ENCODE peak calls at places on chromosomes 2 and 18, in four cellular contexts. W is kidney, H is SK-N-MC, I is cardiac muscle cell. M is an unnamed sample. For H3K36me3 and H3K9me3, the result is how much of the 10 kb centered on the place peaks cover.

GRCh38 chr2:30899655-30900054 is 92.4 kb upstream of the CAPN13 start:
- DNase-seq in W (no peak), H (no peak), I (no peak), M (no peak)

GRCh38 chr2:27123302-27124150 is at the start of gene ABHD1:
- DNase-seq in W (peak), H (no peak), I (peak), M (peak)

GRCh38 chr2:239700946-239701345 is 300.1 kb upstream of the HDAC4 start:
- DNase-seq in W (no peak), H (no peak), I (no peak), M (no peak)

GRCh38 chr2:105449083-105449482 is 50.2 kb upstream of the FHL2 start:
- DNase-seq in W (no peak), H (no peak), I (peak), M (no peak)

GRCh38 chr2:239462671-239463506 is 62.1 kb upstream of the HDAC4 start:
- DNase-seq in W (peak), H (no peak), I (no peak), M (no peak)

GRCh38 chr18:13407484-13407883 is 188.9 kb downstream of the LDLRAD4 start:
- DNase-seq in W (no peak), H (no peak), I (no peak), M (no peak)

GRCh38 chr2:236781933-236782788 is 212.5 kb downstream of the ACKR3 start:
- DNase-seq in W (no peak), H (no peak), I (no peak), M (no peak)

GRCh38 chr2:240444464-240444863 is 9.0 kb downstream of the GPC1 start:
- DNase-seq in W (no peak), H (no peak), I (no peak), M (no peak)

GRCh38 chr2:146734042-146734715 is 1110.7 kb upstream of the ACVR2A start:
- DNase-seq in W (no peak), H (peak), I (peak), M (peak)

GRCh38 chr2:201267278-201268030 is 7.1 kb downstream of the CASP8 start:
- DNase-seq in W (no peak), H (no peak), I (no peak), M (no peak)

GRCh38 chr2:191009541-191010374 is 4.2 kb downstream of the STAT1 start:
- DNase-seq in W (no peak), H (no peak), I (no peak), M (no peak)
- H3K36me3 ChIP-seq in W (under half), H (under half), I (under half), M (under half)

DNA sequence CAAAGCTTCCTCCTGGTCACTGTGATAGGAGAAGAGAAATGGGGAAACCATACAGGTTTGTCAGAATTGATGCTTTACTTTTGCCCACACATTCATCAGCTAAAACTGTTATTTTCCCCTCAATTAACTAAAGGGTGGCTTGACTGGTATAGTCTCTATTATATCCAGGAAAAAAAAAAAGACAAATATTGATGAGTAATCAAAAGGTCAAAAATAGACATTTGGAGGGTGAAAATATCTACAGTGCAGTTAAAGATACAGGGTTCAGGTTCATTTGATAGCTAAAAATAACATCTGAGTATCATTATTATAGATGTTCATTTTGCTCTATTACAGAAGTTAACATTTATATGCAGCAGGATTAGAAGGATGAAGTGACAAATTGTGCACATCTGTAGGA is 577.6 kb upstream of the FAM98A start:
- DNase-seq in W (no peak), H (no peak), I (no peak), M (no peak)
- H3K9me3 ChIP-seq in W (under half), H (under half), I (under half), M (under half)

GRCh38 chr2:192194866-192195547 is at the start of gene TMEFF2:
- DNase-seq in W (peak), H (peak), I (peak), M (peak)
- H3K4me3 ChIP-seq in W (peak), H (peak), I (peak), M (peak)

GRCh38 chr18:46433121-46433826 is 223.7 kb downstream of the LOXHD1 start:
- DNase-seq in W (peak), H (no peak), I (no peak), M (peak)

GRCh38 chr18:46431522-46432171 is 225.4 kb downstream of the LOXHD1 start:
- DNase-seq in W (no peak), H (no peak), I (no peak), M (no peak)

GRCh38 chr18:46437019-46437418 is 220.0 kb downstream of the LOXHD1 start:
- DNase-seq in W (no peak), H (no peak), I (no peak), M (no peak)

GRCh38 chr18:46434629-46435028 is 222.4 kb downstream of the LOXHD1 start:
- DNase-seq in W (no peak), H (no peak), I (no peak), M (no peak)

DNA sequence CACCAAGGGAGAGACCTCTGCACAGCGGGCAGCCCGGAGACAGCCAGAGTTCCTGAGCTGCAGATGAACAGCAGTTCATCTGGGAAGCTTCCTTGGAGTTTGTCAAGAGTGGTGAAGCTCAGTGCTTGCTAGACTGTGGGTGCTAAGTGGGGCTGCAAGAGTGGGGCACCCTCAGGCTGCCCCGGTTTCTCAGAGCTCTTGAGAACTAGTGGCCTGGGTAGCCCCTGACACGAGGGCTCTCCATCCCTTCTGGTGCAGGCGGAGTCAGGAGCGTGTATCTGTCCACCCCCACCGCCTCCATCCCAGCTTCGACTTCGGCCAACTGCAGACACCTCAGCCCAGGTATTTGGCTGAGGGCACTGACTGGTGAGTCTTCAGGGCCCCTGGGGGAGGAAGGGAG is 222.0 kb downstream of the LOXHD1 start:
- DNase-seq in W (no peak), H (no peak), I (no peak), M (no peak)
- H3K36me3 ChIP-seq in W (under half), H (under half), I (under half), M (under half)

GRCh38 chr2:116952254-116952653 is 862.2 kb upstream of the DDX18 start:
- DNase-seq in W (no peak), H (no peak), I (peak), M (no peak)

GRCh38 chr2:116948258-116948657 is 866.2 kb upstream of the DDX18 start:
- DNase-seq in W (no peak), H (no peak), I (no peak), M (no peak)

DNA sequence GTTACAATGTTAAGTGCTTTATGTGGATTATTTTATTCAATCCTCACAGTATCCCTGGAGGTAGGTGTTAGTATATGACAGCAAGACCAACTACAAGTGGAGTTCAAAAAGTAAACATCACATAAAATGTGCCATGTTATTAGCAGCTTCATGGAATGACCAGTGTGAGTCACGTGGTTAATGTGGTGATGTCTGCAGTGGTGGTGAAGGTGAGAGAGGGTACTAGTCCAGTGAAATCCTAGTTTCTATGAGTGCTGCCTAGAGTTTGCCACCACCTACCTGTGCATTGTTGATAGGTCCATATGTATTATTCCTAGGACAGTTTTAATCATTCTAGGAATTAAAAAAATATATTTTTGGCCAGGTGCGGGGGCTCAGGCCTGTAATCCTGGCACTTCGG is 865.2 kb upstream of the DDX18 start:
- DNase-seq in W (no peak), H (no peak), I (no peak), M (no peak)
- H3K9me3 ChIP-seq in W (under half), H (under half), I (under half), M (under half)

DNA sequence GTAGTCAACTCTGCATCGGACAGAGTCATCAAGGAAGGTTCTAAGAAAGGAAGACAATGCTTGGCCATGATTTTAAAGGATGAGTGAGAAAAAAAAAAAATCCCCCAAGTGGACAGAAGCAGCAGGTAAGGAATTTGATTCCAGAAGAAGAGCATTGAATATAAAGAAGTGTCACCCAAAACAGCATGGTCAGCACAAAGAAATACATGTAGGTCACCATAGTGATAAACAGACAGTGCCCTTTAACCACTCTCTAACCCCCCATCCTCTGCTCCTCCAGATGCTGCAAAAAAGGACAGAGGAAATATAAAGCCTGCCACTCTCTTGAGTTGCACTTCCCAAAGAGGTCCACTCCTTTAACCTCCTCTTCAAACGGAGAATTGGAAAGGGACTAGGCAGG is 23.4 kb downstream of the FEZ2 start:
- DNase-seq in W (no peak), H (no peak), I (no peak), M (no peak)
- H3K4me3 ChIP-seq in W (no peak), H (no peak), I (no peak), M (no peak)

GRCh38 chr2:216130346-216130951 is 21.3 kb downstream of the XRCC5 start:
- DNase-seq in W (no peak), H (no peak), I (no peak), M (no peak)

GRCh38 chr2:216121255-216121654 is 12.1 kb downstream of the XRCC5 start:
- DNase-seq in W (no peak), H (no peak), I (no peak), M (no peak)

GRCh38 chr2:216131175-216131926 is 22.2 kb downstream of the XRCC5 start:
- DNase-seq in W (no peak), H (no peak), I (no peak), M (no peak)

GRCh38 chr2:216132585-216132984 is 23.4 kb downstream of the XRCC5 start:
- DNase-seq in W (no peak), H (no peak), I (no peak), M (no peak)

DNA sequence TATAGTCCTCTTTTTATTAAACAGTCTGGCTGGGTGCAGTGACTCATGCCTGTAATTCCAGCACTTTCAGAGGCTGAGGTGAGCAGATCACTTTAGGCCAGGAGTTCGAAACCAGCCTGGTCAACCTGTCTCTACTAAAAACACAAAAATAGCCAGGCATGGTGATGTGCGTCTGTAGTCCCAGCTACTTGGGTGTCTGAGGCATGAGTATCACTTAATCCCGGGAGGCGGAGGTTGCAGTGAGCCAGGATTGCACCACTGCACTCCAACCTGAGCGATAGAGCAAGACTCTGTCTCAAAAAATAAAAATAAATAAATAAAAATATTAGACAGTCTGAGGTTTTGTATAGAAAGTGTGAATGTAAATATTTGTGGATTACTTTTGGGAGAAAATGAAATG is 17.8 kb downstream of the XRCC5 start:
- DNase-seq in W (no peak), H (no peak), I (no peak), M (no peak)
- H3K36me3 ChIP-seq in W (half or more), H (half or more), I (half or more), M (half or more)

M was measured in HAP-1.